ENCODE peak calls at places on chromosomes 16 and 17, in seven cellular contexts. H is GM12878, I is esophagus muscularis mucosa, W is tibial nerve, C is suprapubic skin, Y is K562, U is stomach. R is an unnamed sample.

GRCh38 chr17:44807817-44808155 is 22.3 kb downstream of the GJC1 start:
- DNase-seq in C (no peak), H (no peak), I (no peak), U (no peak), Y (no peak), W (no peak), R (no peak)

GRCh38 chr16:85912271-85912974 is 13.5 kb downstream of the IRF8 start:
- DNase-seq in U (no peak), W (peak), H (no peak), Y (no peak), I (no peak), C (no peak), R (peak)

GRCh38 chr17:488993-489757 is 136.6 kb upstream of the RPH3AL start:
- DNase-seq in U (no peak), H (no peak), Y (no peak), W (no peak), I (no peak), C (no peak), R (no peak)

GRCh38 chr17:67376509-67376891 is 581 bp upstream of the PITPNC1 start:
- DNase-seq in H (no peak), I (no peak), Y (no peak), W (peak), U (peak), C (no peak), R (no peak)

GRCh38 chr17:49443862-49444261 is 29.2 kb upstream of the PHB1 start:
- DNase-seq in U (no peak), W (no peak), C (no peak), Y (no peak), I (no peak), H (no peak), R (no peak)

GRCh38 chr16:29107299-29107698 is 122.4 kb downstream of the LAT start:
- DNase-seq in U (peak), Y (peak), H (no peak), C (no peak), I (no peak), W (no peak), R (no peak)

GRCh38 chr17:59296190-59296589 is 35.3 kb upstream of the YPEL2 start:
- DNase-seq in I (no peak), C (no peak), Y (no peak), W (no peak), U (no peak), H (no peak), R (no peak)

GRCh38 chr17:63419949-63420867 is 25.9 kb downstream of the CYB561 start:
- DNase-seq in I (no peak), C (no peak), H (no peak), W (no peak), U (no peak), Y (peak), R (no peak)

GRCh38 chr17:30929081-30929633 is 7.4 kb downstream of the ADAP2 start:
- DNase-seq in U (no peak), H (no peak), W (no peak), I (no peak), C (no peak), Y (no peak), R (no peak)

GRCh38 chr17:46194393-46195216 is 1.4 kb upstream of the KANSL1 start:
- DNase-seq in I (no peak), W (peak), Y (peak), H (peak), C (no peak), U (no peak), R (no peak)

GRCh38 chr17:68135141-68135887 is 99.8 kb downstream of the KPNA2 start:
- DNase-seq in U (no peak), W (no peak), C (no peak), I (no peak), Y (no peak), H (no peak), R (no peak)

GRCh38 chr16:76749780-76750375 is 441.1 kb upstream of the MON1B start:
- DNase-seq in H (no peak), U (no peak), I (no peak), W (no peak), Y (no peak), C (no peak), R (no peak)

GRCh38 chr17:2143332-2143731 is 88.4 kb downstream of the HIC1 start:
- DNase-seq in U (no peak), H (no peak), C (no peak), W (no peak), Y (no peak), I (no peak), R (no peak)

GRCh38 chr16:86319871-86320270 is 190.5 kb upstream of the FOXF1 start:
- DNase-seq in I (no peak), Y (no peak), U (no peak), C (no peak), H (no peak), W (no peak), R (no peak)

GRCh38 chr16:83004868-83005652 is 378.3 kb downstream of the CDH13 start:
- DNase-seq in I (no peak), W (no peak), H (no peak), Y (no peak), C (no peak), U (no peak), R (no peak)

GRCh38 chr16:70324998-70325765 is 21.5 kb upstream of the DDX19A start:
- DNase-seq in W (no peak), H (no peak), C (no peak), Y (no peak), U (no peak), I (no peak), R (no peak)

GRCh38 chr17:21019976-21020575 is 22.7 kb downstream of the USP22 start:
- DNase-seq in U (peak), W (no peak), Y (no peak), H (no peak), C (no peak), I (no peak), R (no peak)

GRCh38 chr17:3920940-3921852 is 4.9 kb upstream of the P2RX1 start:
- DNase-seq in I (no peak), U (peak), W (peak), H (no peak), Y (no peak), C (no peak), R (no peak)

GRCh38 chr17:30819941-30820705 is 4.4 kb downstream of the CRLF3 start:
- DNase-seq in C (no peak), H (no peak), U (no peak), I (no peak), Y (no peak), W (no peak), R (no peak)

GRCh38 chr17:41687828-41688640 is 651 bp upstream of the EIF1 start:
- DNase-seq in H (no peak), C (no peak), W (peak), I (no peak), U (peak), Y (no peak), R (peak)

GRCh38 chr16:1823821-1824220 is 2.8 kb downstream of the HAGH start:
- DNase-seq in U (peak), Y (peak), W (no peak), C (peak), H (no peak), I (no peak), R (no peak)

GRCh38 chr16:1825381-1825863 is 1.2 kb downstream of the HAGH start:
- DNase-seq in I (no peak), U (peak), C (no peak), H (no peak), W (no peak), Y (no peak), R (peak)

GRCh38 chr16:1825864-1826690 is 548 bp downstream of the HAGH start:
- DNase-seq in U (peak), H (no peak), C (peak), W (no peak), Y (no peak), I (peak), R (no peak)

GRCh38 chr16:1828645-1829410 is 1.8 kb downstream of the FAHD1 start:
- DNase-seq in Y (no peak), H (no peak), I (no peak), C (peak), W (no peak), U (no peak), R (no peak)

DNA sequence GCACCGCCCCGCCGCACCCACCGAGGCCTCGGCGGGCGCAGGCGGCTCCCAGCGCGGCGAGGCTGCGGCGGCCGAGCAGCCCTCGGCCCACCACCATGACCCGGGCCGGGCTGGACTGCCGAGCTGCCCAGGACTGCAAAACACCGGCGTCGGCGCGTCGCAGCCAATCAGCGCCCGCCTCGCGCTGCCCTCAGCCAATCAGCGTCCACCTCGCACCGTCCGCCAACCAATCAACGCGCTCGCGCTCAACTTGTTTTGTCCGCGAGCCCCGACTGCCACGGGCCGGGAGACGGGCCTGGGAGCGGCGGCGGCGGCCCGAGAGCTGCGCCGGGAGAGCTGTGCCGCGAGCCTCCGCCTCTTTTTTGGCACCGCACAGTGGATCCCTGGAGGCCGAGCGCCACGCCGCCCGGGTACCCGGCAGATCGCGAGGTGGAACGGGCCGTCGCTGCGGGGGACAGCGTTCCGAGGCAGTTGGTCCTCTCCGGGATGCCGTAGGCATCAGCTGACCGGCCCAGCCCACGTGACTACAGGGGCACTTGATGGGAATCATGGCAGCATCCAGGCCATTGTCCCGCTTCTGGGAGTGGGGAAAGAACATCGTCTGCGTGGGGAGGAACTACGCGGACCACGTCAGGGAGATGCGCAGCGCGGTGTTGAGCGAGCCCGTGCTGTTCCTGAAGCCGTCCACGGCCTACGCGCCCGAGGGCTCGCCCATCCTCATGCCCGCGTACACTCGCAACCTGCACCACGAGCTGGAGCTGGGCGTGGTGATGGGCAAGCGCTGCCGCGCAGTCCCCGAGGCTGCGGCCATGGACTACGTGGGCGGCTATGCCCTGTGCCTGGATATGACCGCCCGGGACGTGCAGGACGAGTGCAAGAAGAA is at the start of the genes FAHD1 and HAGH:
- DNase-seq in I (peak), C (peak), Y (peak), H (peak), W (peak), U (peak), R (peak)
- TF ChIP-seq EP300 in I (no peak), C (no peak), Y (peak), H (no peak), W (peak), U (no peak), R (no peak)

GRCh38 chr16:20803192-20803560 is 3.1 kb downstream of the ERI2 start:
- DNase-seq in C (no peak), Y (no peak), U (no peak), H (no peak), W (no peak), I (no peak), R (no peak)

GRCh38 chr16:20803561-20804214 is 2.6 kb downstream of the ERI2 start:
- DNase-seq in C (no peak), I (no peak), W (no peak), Y (no peak), U (no peak), H (no peak), R (no peak)

GRCh38 chr16:20811889-20812439 is 5.6 kb downstream of the REXO5 start:
- DNase-seq in I (no peak), W (no peak), C (no peak), Y (no peak), H (no peak), U (no peak), R (no peak)

GRCh38 chr16:20806168-20807050 is at the start of the genes ERI2 and REXO5:
- DNase-seq in W (peak), Y (peak), C (peak), U (peak), H (peak), I (peak), R (peak)

GRCh38 chr16:20807822-20808207 is 1.5 kb downstream of the REXO5 start:
- DNase-seq in U (no peak), C (no peak), I (no peak), W (no peak), H (no peak), Y (no peak), R (no peak)
- H3K4me3 ChIP-seq in U (no peak), C (no peak), I (no peak), W (no peak), H (peak), Y (peak), R (no peak)

GRCh38 chr17:39887078-39887477 is 19.1 kb downstream of the ZPBP2 start:
- DNase-seq in U (no peak), I (no peak), W (no peak), H (no peak), Y (no peak), C (no peak), R (no peak)
- TF ChIP-seq EP300 in U (no peak), I (no peak), W (no peak), H (no peak), Y (no peak), C (no peak), R (no peak)

DNA sequence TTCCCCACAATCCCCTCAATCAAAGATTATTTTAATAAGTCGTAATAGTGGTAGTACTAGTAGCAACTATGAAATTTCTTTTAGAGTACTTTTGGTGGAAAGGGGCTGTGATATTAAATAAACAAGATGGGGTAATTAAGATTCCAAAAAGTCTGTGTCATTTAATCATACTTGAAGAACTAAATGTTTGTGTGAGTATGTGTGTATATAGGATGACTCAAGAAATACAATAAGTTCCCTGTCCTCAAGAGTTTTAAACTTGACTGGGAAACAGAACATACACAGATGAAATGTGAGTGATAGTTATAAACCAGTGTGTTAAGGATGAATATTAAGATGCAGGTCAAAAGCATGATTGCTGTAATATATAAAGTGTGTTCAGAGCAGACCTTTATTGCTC is 2.3 kb downstream of the ALDH3A2 start:
- DNase-seq in Y (no peak), W (no peak), I (no peak), U (no peak), H (no peak), C (no peak), R (no peak)
- H3K4me3 ChIP-seq in Y (no peak), W (no peak), I (peak), U (no peak), H (no peak), C (peak), R (no peak)

DNA sequence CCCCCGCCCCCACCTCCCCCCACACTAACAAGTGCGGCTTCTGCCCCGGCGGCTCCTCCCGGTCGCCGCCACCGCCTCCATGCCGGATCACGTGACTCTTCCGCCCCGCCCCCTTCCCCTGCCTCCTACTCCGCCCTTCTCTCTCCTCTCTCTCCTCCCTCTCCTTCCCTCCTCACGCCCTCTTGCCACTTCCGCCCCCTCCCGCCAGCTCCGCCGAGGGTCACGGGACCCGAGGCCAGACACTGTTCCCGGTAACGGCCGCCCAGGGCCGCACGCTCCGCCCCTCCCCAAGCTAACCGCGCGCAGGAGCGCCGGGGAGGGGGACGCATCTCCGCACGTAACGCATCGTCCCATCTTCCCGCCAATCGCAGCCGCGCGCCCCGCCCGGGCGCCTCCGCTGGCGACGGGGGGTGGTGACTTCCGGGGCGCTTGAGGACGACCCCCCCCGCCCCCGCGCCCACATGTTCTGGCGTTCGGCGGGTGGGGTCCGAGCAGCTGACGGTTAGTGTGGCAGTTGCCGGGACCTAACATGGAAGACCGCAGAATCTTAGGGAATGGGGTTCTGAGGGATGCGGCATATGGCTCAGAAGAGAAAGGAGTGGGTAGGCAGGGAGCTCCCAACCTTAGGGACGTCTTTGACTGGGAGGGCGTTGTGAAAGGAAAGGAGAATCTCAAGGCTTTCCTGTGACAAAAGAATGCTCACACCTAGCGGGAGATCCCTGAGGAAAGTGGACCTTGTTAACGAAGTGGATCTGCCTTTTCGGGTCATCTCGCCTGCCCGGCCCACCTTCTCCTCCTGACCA is at the start of gene USP32:
- DNase-seq in C (peak), W (peak), U (peak), I (peak), H (peak), Y (peak), R (peak)
- TF ChIP-seq EP300 in C (peak), W (peak), U (peak), I (no peak), H (peak), Y (peak), R (peak)

DNA sequence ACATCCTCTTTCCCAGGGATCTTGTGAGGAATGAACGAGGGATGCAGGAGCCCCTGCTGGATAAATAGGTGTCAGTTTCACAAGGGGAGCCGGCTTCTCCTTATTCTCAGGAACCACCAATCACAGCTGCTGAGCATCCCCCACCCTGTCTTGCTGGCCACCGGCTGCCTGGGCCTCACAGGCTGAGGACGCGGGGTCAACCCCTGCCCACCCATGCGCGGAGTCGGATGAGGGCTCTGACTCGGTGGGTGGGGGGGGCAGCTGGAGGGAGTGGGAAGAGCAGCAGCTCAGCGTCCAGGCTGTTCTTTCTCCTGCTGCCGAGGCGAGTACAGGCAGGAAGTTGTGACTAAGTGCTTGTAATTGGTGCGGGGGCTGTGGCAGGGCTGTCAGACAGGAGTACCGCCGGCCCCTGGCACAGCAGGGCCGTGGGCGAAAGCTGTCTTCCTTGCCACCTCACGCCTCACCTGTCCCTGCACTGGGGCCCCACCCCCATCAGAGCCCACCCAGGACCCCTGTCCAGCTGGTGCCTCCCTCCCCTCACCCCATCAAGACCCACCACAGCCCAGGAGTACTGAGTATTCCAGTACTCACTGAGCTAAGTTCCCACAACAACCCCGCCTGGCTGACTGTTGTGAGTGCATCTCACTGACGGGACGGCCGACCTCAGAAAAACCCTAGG is 11.0 kb upstream of the DPEP1 start:
- DNase-seq in C (no peak), W (no peak), U (no peak), I (no peak), Y (peak), H (no peak), R (no peak)
- H3K4me3 ChIP-seq in C (no peak), W (no peak), U (no peak), I (no peak), Y (no peak), H (no peak), R (no peak)

DNA sequence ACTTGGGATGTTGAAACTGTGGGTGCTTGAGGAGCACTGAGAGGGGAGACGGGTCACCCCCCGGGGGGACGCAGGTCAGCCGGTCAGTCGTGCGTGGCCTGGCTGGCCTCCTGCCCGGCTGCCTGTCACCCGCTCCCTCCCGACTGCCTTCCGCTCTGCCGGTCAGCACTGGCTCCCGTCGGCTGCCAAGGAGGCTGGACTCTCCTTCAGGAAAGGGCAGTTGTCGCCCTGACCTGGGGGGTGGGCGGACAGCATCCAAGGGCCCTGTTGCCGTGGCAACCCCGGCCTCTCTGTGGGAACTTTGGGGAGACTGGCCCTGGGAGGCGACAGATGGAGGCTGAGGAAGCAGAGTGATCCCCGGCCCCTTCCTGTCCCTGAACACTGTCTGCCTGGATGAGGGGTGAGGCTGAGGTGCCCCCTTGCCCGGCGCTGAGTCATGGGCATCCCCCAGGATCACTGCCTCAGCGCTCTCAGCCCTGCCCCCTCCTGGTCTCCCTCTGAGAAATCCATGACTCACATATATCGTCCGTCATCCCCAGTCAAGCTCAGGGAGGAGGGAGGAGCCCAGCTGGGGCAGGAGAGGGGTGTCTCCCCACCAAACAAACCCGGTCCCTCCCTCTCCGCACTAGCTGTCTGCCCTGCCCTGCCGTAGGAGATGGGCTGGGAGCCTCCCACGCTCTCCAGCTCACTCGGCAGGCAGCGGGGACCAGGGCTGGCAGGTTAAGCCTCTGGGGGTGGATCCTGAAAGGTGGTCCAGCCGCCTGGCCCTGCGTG is at the start of gene ADGRG1:
- DNase-seq in H (no peak), U (peak), W (peak), I (no peak), Y (peak), C (no peak), R (peak)
- TF ChIP-seq EP300 in H (no peak), U (no peak), W (no peak), I (no peak), Y (no peak), C (no peak), R (no peak)

R was measured in ovary.